ENCODE peak calls at places on chromosomes 7 and 10, in seven cellular contexts. S, C, T, G, H, J and V are unnamed samples.

GRCh38 chr10:131244836-131245235 is 66.7 kb downstream of the TCERG1L start:
- DNase-seq in J (no peak), S (no peak), G (no peak), H (no peak), C (no peak), T (no peak), V (no peak)

GRCh38 chr7:117124585-117125220 is 171.4 kb downstream of the ST7 start:
- DNase-seq in T (peak; percentile 82), G (peak; percentile 97), J (no peak), S (peak; percentile 86), C (peak; percentile 40), H (peak; percentile 93), V (peak; percentile 81)

GRCh38 chr10:101932182-101932581 is 88.6 kb upstream of the KCNIP2 start:
- DNase-seq in H (no peak), C (no peak), T (no peak), S (no peak), J (no peak), G (no peak), V (no peak)

GRCh38 chr10:22246680-22247391 is 29.0 kb upstream of the EBLN1 start:
- DNase-seq in G (peak; percentile 93), S (no peak), T (peak; percentile 58), C (no peak), J (no peak), H (peak; percentile 98), V (peak; percentile 55)

GRCh38 chr10:72050873-72051272 is 37.5 kb downstream of the SPOCK2 start:
- DNase-seq in G (no peak), S (peak; percentile 31), C (no peak), H (no peak), J (no peak), T (no peak), V (no peak)

GRCh38 chr7:139773372-139773771 is 4.4 kb downstream of the HIPK2 start:
- DNase-seq in T (no peak), J (no peak), S (no peak), G (no peak), C (no peak), H (no peak), V (peak; percentile 19)

GRCh38 chr7:112211348-112211907 is 4.9 kb downstream of the ZNF277 start:
- DNase-seq in S (no peak), H (peak; percentile 74), C (no peak), T (no peak), J (no peak), G (peak; percentile 20), V (no peak)

GRCh38 chr10:77987671-77988070 is 41.6 kb downstream of the POLR3A start:
- DNase-seq in T (no peak), J (no peak), S (no peak), C (no peak), G (no peak), H (no peak), V (no peak)

GRCh38 chr10:4353059-4353655 is 472.9 kb upstream of the AKR1E2 start:
- DNase-seq in J (no peak), H (peak; percentile 41), S (no peak), G (peak; percentile 84), T (no peak), C (no peak), V (no peak)

GRCh38 chr7:100177040-100178001 is at the start of the genes GPC2 and STAG3:
- DNase-seq in J (peak; percentile 92), C (peak; percentile 95), S (peak; percentile 95), G (peak; percentile 91), H (peak; percentile 97), T (peak; percentile 98), V (peak; percentile 97)

GRCh38 chr7:129282865-129283264 is 58.0 kb downstream of the AHCYL2 start:
- DNase-seq in J (no peak), T (no peak), S (no peak), H (no peak), G (no peak), C (no peak), V (no peak)

GRCh38 chr10:86795353-86795752 is 38.9 kb downstream of the BMPR1A start:
- DNase-seq in G (peak; percentile 90), T (no peak), C (no peak), S (no peak), J (no peak), H (peak; percentile 88), V (no peak)

GRCh38 chr10:64115913-64116643 is 594.9 kb downstream of the REEP3 start:
- DNase-seq in G (no peak), C (no peak), S (no peak), J (peak; percentile 1), H (peak; percentile 23), T (no peak), V (no peak)